ENCODE peak calls at places on chromosome 9, in four cellular contexts. W is progenitor cell of endocrine pancreas, R is RWPE1, D is hepatocyte. G is an unnamed sample.

GRCh38 chr9:38027714-38028113 is 41.3 kb downstream of the SHB start:
- DNase-seq in R (no peak), W (no peak), D (no peak), G (no peak)

GRCh38 chr9:21789541-21790037 is 12.8 kb upstream of the MTAP start:
- DNase-seq in W (no peak), D (peak), R (peak), G (peak)

GRCh38 chr9:79575560-79575959 is 3.8 kb downstream of the TLE4 start:
- DNase-seq in R (no peak), D (no peak), W (no peak), G (no peak)

GRCh38 chr9:96136992-96137665 is 164.8 kb downstream of the HSD17B3 start:
- DNase-seq in D (peak), W (no peak), R (no peak), G (peak)

GRCh38 chr9:6415266-6415665 is 2.3 kb downstream of the UHRF2 start:
- DNase-seq in R (no peak), W (no peak), D (no peak), G (no peak)

GRCh38 chr9:131642496-131643083 is 97.3 kb downstream of the PRRT1B start:
- DNase-seq in D (no peak), R (no peak), W (no peak), G (no peak)

GRCh38 chr9:28050046-28050445 is 476.8 kb upstream of the C9orf72 start:
- DNase-seq in W (no peak), R (no peak), D (no peak), G (no peak)

GRCh38 chr9:86511614-86512360 is 157.6 kb upstream of the TUT7 start:
- DNase-seq in W (no peak), R (no peak), D (no peak), G (no peak)

GRCh38 chr9:93090091-93090655 is 5.8 kb upstream of the CARD19 start:
- DNase-seq in W (no peak), R (no peak), D (no peak), G (no peak)

GRCh38 chr9:92242115-92242778 is 51.2 kb downstream of the IARS1 start:
- DNase-seq in R (no peak), D (peak), W (no peak), G (peak)

GRCh38 chr9:98488578-98489312 is 220.0 kb downstream of the GABBR2 start:
- DNase-seq in W (no peak), D (peak), R (peak), G (no peak)

GRCh38 chr9:69678843-69679538 is 6.8 kb upstream of the APBA1 start:
- DNase-seq in W (no peak), D (no peak), R (no peak), G (no peak)

GRCh38 chr9:18718393-18718792 is 244.4 kb downstream of the ADAMTSL1 start:
- DNase-seq in W (no peak), D (no peak), R (no peak), G (no peak)

GRCh38 chr9:125396799-125397198 is 135.2 kb downstream of the GAPVD1 start:
- DNase-seq in W (no peak), R (no peak), D (no peak), G (no peak)

GRCh38 chr9:137411670-137412380 is 11.1 kb downstream of the EXD3 start:
- DNase-seq in W (no peak), D (no peak), R (peak), G (peak)

GRCh38 chr9:121910491-121911040 is 182.5 kb downstream of the TTLL11 start:
- DNase-seq in R (no peak), D (no peak), W (no peak), G (no peak)

GRCh38 chr9:121300283-121301119 is 32.5 kb downstream of the GSN start:
- DNase-seq in D (no peak), W (no peak), R (no peak), G (peak)

GRCh38 chr9:127505396-127506116 is 54.2 kb downstream of the LRSAM1 start:
- DNase-seq in R (peak), W (peak), D (peak), G (no peak)
- TF ChIP-seq CTCF in R (peak), W (peak), D (peak), G (peak)

GRCh38 chr9:14768561-14769234 is 46.2 kb upstream of the CER1 start:
- DNase-seq in R (peak), W (peak), D (peak), G (peak)
- TF ChIP-seq CTCF in R (peak), W (peak), D (peak), G (peak)

DNA sequence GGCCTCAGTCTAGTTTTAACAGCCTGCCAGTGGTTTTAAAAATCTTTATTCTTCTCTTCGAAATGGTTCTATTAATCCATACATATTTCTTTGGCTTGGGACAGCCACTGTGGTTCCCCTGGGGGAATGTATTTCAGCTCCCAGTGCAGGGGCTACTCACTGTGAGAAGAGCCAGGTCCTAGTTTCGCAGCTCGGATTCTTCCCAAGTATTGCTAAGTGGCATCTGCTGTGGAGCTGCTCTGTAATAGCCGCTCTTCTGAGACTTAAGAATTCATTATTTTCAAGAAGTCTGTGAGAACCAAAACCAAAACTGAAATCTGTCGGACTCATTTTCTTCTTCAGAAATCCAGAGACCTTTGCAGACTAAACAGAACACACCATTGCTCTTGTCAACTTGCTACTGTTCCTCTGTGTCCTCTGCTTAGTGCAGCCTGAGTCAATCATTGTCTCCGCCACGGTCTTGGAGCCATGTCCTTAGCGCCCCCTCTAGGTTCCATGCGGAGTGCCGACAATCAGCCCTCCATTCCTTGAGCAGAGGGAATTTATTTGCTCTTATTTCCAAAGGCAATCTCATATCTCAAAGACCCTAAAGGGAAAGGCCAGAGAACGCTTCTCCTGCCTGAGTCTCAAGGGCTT is 478.2 kb downstream of the SPATA31D1 start:
- DNase-seq in R (no peak), D (peak), W (peak), G (no peak)
- TF ChIP-seq CTCF in R (no peak), D (peak), W (peak), G (no peak)

DNA sequence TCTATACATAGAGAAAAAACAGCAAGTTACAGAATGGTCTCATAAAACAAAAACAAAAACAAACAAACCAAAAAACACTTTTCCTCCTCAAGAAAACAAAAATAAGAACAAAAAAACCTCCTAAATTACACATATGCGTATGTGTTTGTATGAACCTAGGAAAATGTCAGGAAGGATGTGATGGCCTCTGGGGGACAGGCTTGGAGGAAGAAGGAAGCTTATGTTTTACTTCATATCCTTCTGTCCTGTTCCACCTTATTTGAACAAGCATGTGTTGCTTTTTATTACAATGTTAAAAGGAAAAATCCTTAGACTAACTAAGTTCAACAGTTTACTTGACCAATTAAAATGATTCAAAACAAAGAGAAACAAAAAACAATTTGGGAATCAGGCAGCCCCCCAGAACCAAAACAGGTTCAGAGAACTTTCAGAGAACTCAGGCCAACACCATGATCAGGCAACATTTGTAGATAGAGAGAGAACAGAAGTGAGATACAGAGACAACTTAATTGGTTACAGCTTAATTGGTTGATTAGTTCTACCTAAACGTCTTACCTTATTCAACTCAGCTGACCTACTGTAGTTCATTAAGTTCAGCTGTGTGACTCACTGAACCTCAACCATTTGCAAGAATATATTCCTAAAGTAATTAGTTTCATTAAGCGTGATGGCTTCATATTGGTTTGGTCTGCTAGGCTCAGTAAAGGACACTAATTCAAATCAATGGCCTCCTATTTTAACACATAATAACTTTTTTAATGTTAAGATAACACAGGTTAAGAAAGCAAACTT is 10.1 kb downstream of the SPAAR start:
- DNase-seq in W (no peak), D (no peak), R (no peak), G (no peak)
- TF ChIP-seq CTCF in W (no peak), D (no peak), R (no peak), G (no peak)

DNA sequence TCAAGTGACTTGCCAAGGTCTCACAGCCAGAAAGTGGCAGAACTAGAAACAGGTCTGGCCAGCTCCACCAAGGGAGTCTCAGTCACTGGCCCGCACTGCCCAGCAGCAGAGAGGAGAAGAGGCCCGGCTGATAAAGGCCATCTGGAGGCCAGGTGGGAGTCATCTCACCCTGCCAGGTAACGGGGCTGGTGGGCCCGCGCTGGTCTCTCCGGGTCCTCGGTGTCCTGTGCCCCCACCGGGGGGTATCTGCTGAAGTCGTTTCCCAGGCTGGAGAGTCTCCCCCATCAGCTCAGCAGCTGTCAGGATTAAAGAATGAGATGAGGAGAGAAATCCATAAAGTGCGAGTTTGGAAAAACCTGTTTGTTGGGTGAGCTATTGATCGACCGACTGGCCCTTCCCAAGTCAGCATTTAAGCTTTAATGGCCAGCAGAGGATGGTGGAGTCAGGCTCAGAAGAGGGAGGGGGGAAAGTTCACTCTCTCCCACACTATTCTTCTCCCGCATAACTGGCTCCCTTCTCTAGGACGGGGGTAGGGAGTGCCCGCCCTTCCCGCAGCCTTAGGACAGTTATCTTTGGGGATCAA is 30.3 kb downstream of the LMX1B start:
- DNase-seq in R (no peak), D (no peak), W (peak), G (no peak)
- TF ChIP-seq CTCF in R (no peak), D (no peak), W (no peak), G (no peak)

GRCh38 chr9:91074866-91075265 is 273.2 kb downstream of the SYK start:
- DNase-seq in D (no peak), R (no peak), W (no peak), G (no peak)
- TF ChIP-seq CTCF in D (no peak), R (no peak), W (no peak), G (no peak)

GRCh38 chr9:20552874-20553624 is 69.2 kb downstream of the MLLT3 start:
- DNase-seq in W (no peak), R (no peak), D (no peak), G (no peak)
- TF ChIP-seq CTCF in W (peak), R (no peak), D (peak), G (no peak)

DNA sequence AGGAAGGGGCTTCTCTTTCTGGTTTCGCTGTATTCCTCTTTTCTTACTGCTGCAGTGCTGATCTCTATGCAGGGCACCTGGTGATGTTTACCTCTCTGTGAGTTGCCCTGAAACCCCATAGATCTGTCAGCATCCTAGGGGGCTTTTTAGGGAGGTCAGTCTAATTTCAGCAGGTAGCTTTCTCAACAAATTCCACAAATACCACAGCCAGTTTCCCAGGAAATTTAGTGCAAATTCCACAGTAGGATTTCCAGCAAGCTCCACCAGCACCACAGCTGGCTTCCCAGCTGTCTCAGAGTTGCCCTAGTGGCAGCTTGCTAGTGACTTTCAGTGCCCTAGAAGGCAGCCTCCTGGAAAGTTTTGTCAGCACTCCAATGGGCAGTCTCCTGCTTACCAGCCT is 379.1 kb upstream of the SMC2 start:
- DNase-seq in W (no peak), D (no peak), R (no peak), G (no peak)
- TF ChIP-seq CTCF in W (no peak), D (no peak), R (no peak), G (no peak)